ENCODE peak calls at places on chromosome 5, in seven cellular contexts. I is transverse colon, S is ovary, M is fibroblast of lung, F is pancreas, A is heart right ventricle, O is body of pancreas. B is an unnamed sample.

GRCh38 chr5:10518352-10518751 is 45.5 kb upstream of the ANKRD33B start:
- DNase-seq in I (no peak), S (no peak), M (peak; percentile 86), F (no peak), A (no peak), O (no peak), B (no peak)

GRCh38 chr5:89437450-89438435 is 554.8 kb upstream of the MEF2C start:
- DNase-seq in I (no peak), S (no peak), M (peak; percentile 80), F (no peak), A (no peak), O (no peak), B (no peak)

GRCh38 chr5:88401671-88402070 is 133.0 kb upstream of the TMEM161B start:
- DNase-seq in I (no peak), S (no peak), M (no peak), F (no peak), A (no peak), O (no peak), B (no peak)

GRCh38 chr5:62126090-62126489 is 179.9 kb upstream of the KIF2A start:
- DNase-seq in I (no peak), S (no peak), M (no peak), F (no peak), A (no peak), O (no peak), B (no peak)

GRCh38 chr5:96468956-96469355 is 35.9 kb upstream of the PCSK1 start:
- DNase-seq in I (no peak), S (no peak), M (no peak), F (no peak), A (no peak), O (no peak), B (no peak)

GRCh38 chr5:140658870-140659269 is 5.8 kb upstream of the WDR55 start:
- DNase-seq in I (no peak), S (no peak), M (no peak), F (no peak), A (no peak), O (no peak), B (no peak)

GRCh38 chr5:151406322-151406947 is 41.0 kb upstream of the SLC36A1 start:
- DNase-seq in I (no peak), S (no peak), M (no peak), F (no peak), A (no peak), O (no peak), B (no peak)

GRCh38 chr5:44332360-44332971 is 56.8 kb downstream of the FGF10 start:
- DNase-seq in I (no peak), S (no peak), M (peak; percentile 11), F (no peak), A (no peak), O (no peak), B (no peak)

GRCh38 chr5:172806897-172807672 is 27.0 kb upstream of the ERGIC1 start:
- DNase-seq in I (peak; percentile 95), S (peak; percentile 61), M (peak; percentile 89), F (peak; percentile 92), A (peak; percentile 92), O (peak; percentile 94), B (peak; percentile 53)

DNA sequence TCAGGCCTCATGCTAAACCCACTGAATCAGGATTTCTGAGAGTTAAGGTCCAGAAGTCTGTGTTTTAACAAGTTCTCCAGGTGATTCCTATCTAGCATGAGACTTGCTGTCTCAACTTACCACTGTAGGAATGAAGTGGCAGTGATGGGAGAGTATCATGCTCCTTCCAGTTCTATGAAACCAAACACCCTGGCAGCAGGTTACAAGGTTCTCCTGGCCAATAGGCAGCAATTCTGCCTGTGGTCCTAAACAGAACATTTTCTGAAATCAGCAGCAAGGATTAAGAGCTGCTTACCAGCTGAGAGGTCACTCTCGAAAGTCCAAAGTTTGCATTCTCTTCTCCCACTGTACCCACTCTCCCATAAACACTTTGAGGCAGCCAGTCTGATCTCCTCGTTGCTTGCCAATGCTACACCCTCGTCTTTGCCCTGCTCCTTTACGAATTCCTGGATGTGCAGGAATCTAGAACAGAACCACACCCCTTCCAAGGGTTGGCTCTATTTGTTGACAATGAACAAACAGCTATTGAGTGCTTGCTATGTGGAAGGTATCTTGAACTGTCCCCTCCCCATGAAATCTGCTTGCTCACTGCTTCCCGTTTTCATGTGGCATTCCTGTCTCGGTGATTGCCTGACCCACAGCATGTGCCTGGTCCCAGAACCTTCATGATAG is 100.5 kb downstream of the TMEM174 start:
- DNase-seq in I (no peak), S (no peak), M (no peak), F (no peak), A (no peak), O (no peak), B (no peak)
- H3K4me3 ChIP-seq in I (no peak overlapping the region), S (no peak overlapping the region), M (no peak overlapping the region), F (no peak overlapping the region), A (no peak overlapping the region), O (no peak overlapping the region), B (no peak overlapping the region)

DNA sequence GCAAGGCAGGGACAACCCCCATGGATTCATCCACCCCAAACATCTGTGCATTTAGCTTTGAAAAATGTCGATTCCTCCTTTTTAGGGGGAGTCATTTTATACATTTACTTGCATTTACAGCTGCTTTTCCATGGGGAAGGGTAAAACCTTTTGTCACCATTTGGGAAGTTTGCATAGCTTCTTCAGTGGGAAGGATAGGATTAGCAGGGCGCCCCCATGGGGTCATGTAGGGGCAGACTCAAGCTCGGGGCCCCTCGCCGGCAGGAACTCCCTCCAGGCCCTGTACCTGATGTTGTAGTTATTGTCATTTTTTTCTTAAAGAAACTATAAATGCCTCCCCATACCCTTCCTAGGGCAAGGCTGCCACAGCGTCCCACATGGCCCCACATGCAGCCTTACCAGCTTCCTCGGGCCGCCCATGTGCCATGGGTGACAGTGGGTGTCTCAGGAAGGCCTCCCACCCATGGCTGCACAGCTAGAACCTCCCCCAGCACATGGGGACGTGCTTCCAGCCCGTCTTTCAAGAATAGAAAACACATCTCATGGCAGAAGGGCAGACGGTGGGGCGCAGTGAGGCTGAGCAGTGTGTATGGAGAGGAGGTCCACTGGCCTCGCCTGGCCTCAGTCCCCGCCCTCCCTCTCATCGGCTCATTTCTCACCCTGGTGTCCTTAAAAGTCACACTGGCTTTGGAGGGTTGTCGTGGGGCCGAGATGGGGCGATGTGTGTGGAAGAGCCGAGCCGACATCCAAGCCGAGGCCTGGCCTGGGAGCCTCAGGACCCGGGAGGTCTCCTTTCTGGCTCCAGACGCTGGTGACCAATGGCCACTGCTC is 76.1 kb upstream of the OTULINL start:
- DNase-seq in I (no peak), S (no peak), M (no peak), F (no peak), A (no peak), O (no peak), B (no peak)
- TF ChIP-seq CTCF in I (no peak), S (no peak), M (no peak), F (no peak), A (no peak), O (no peak), B (peak; percentile 36)

DNA sequence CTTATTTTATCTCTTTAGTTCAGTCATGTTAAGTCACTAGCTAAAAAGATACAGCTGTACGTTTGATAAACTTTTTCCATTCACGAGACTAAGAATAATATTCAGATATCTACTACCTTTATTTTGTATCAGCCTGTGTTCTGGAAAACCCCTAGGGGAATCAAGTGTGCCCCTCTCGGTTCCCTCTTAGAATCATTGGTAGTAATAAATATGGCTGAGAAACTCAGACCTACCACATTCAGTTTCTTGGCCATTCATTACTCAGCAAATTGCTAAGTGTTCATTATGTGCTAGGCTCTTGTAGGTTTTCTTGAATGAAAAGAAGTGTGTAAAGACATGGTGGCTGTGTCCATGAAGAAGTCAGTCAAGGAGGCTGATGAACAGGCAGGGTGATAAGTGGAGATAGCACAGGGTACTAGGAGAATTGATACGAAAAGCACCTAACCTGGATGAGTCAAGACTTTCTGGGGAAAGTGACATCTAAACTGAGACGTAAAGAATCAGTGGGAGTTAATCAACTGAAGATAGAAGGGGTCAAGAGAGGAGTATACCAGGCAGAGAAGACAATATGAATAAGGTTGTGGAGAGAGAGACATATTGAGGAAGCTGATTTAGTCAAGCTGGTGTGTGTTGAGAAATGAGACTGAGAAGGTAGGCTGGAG is 86.2 kb downstream of the CSNK1G3 start:
- DNase-seq in I (no peak), S (no peak), M (no peak), F (no peak), A (no peak), O (no peak), B (no peak)
- H3K4me1 ChIP-seq in I (no peaks in the 10 kb centered on the region), S (no peaks in the 10 kb centered on the region), M (no peaks in the 10 kb centered on the region), F (no peaks in the 10 kb centered on the region), A (no peaks in the 10 kb centered on the region), O (no peaks in the 10 kb centered on the region), B (no peaks in the 10 kb centered on the region)

GRCh38 chr5:79507251-79508205 is 6.4 kb downstream of the HOMER1 start:
- DNase-seq in I (no peak), S (no peak), M (no peak), F (no peak), A (no peak), O (no peak), B (no peak)
- H3K4me3 ChIP-seq in I (no peak overlapping the region), S (no peak overlapping the region), M (no peak overlapping the region), F (no peak overlapping the region), A (no peak overlapping the region), O (no peak overlapping the region), B (no peak overlapping the region)

B was measured in BE2C.